ENCODE peak calls at places on chromosomes 11 and 22, in six cellular contexts. Z, T, X, Y, W and Q are unnamed samples.

GRCh38 chr22:35538801-35539321 is 1.8 kb upstream of the RASD2 start:
- DNase-seq in Z (no peak), T (no peak), X (peak; percentile 66), Y (peak; percentile 37), W (peak; percentile 87), Q (peak; percentile 38)

GRCh38 chr11:61516675-61517516 is 8.3 kb downstream of the LRRC10B start:
- DNase-seq in Z (no peak), T (peak; percentile 74), X (peak; percentile 52), Y (peak; percentile 50), W (peak; percentile 96), Q (no peak)

GRCh38 chr11:4884341-4884740 is 2.6 kb downstream of the OR51T1 start:
- DNase-seq in Z (no peak), T (no peak), X (no peak), Y (no peak), W (no peak), Q (no peak)

GRCh38 chr11:57424137-57424801 is 2.7 kb downstream of the SLC43A3 start:
- DNase-seq in Z (no peak), T (no peak), X (no peak), Y (no peak), W (no peak), Q (no peak)

GRCh38 chr11:123261345-123262106 is 66.5 kb upstream of the CLMP start:
- DNase-seq in Z (peak; percentile 67), T (peak; percentile 69), X (peak; percentile 91), Y (peak; percentile 69), W (peak; percentile 97), Q (peak; percentile 98)

GRCh38 chr11:130433357-130433756 is 4.9 kb upstream of the ADAMTS8 start:
- DNase-seq in Z (peak; percentile 76), T (no peak), X (no peak), Y (peak; percentile 58), W (no peak), Q (no peak)

GRCh38 chr22:36386900-36387663 is 685 bp downstream of the MYH9 start:
- DNase-seq in Z (no peak), T (no peak), X (no peak), Y (no peak), W (no peak), Q (peak; percentile 50)

GRCh38 chr22:50211147-50211546 is 10.3 kb downstream of the SELENOO start:
- DNase-seq in Z (peak; percentile 6), T (no peak), X (no peak), Y (no peak), W (no peak), Q (no peak)

GRCh38 chr11:108207683-108208060 is 14.8 kb downstream of the NPAT start:
- DNase-seq in Z (no peak), T (no peak), X (no peak), Y (no peak), W (no peak), Q (no peak)

GRCh38 chr11:69010964-69011623 is 2.0 kb downstream of the MRGPRF start:
- DNase-seq in Z (peak; percentile 77), T (peak; percentile 67), X (peak; percentile 74), Y (peak; percentile 78), W (peak; percentile 88), Q (peak; percentile 37)

GRCh38 chr11:64802370-64803162 is 448 bp downstream of the MAP4K2 start:
- DNase-seq in Z (no peak), T (peak; percentile 37), X (peak; percentile 17), Y (peak; percentile 2), W (peak; percentile 70), Q (peak; percentile 26)

GRCh38 chr22:23556026-23556620 is 24.0 kb downstream of the IGLL1 start:
- DNase-seq in Z (no peak), T (no peak), X (no peak), Y (no peak), W (no peak), Q (no peak)

GRCh38 chr11:130124096-130124495 is 35.5 kb upstream of the ST14 start:
- DNase-seq in Z (peak; percentile 89), T (no peak), X (no peak), Y (peak; percentile 94), W (no peak), Q (peak; percentile 65)

GRCh38 chr11:106495046-106495445 is 417.6 kb downstream of the AASDHPPT start:
- DNase-seq in Z (peak; percentile 14), T (no peak), X (no peak), Y (peak; percentile 37), W (no peak), Q (peak; percentile 2)

GRCh38 chr11:69297926-69298777 is 4.2 kb downstream of the MYEOV start:
- DNase-seq in Z (peak; percentile 82), T (no peak), X (peak; percentile 41), Y (peak; percentile 93), W (no peak), Q (peak; percentile 98)

GRCh38 chr11:61567286-61568061 is 13.4 kb downstream of the SYT7 start:
- DNase-seq in Z (peak; percentile 73), T (peak; percentile 91), X (peak; percentile 92), Y (peak; percentile 72), W (peak; percentile 98), Q (peak; percentile 74)

GRCh38 chr11:130315354-130315970 is 745 bp upstream of the ZBTB44 start:
- DNase-seq in Z (no peak), T (no peak), X (peak; percentile 63), Y (no peak), W (peak; percentile 80), Q (no peak)

GRCh38 chr11:45560935-45561330 is 104.5 kb downstream of the CHST1 start:
- DNase-seq in Z (no peak), T (no peak), X (no peak), Y (no peak), W (no peak), Q (no peak)

GRCh38 chr11:71342951-71343827 is 90.8 kb upstream of the SHANK2 start:
- DNase-seq in Z (peak; percentile 15), T (peak; percentile 44), X (peak; percentile 80), Y (peak; percentile 45), W (peak; percentile 86), Q (no peak)

GRCh38 chr11:79121351-79121750 is 319.5 kb downstream of the TENM4 start:
- DNase-seq in Z (peak; percentile 19), T (no peak), X (no peak), Y (no peak), W (no peak), Q (no peak)

GRCh38 chr11:134560066-134560465 is 148.0 kb upstream of the B3GAT1 start:
- DNase-seq in Z (no peak), T (no peak), X (no peak), Y (no peak), W (no peak), Q (no peak)

GRCh38 chr11:14642453-14642852 is 1.2 kb upstream of the PDE3B start:
- DNase-seq in Z (no peak), T (no peak), X (no peak), Y (peak; percentile 18), W (no peak), Q (no peak)

GRCh38 chr11:122163420-122163819 is 47.4 kb upstream of the BLID start:
- DNase-seq in Z (peak; percentile 59), T (no peak), X (no peak), Y (no peak), W (no peak), Q (no peak)

GRCh38 chr22:43240614-43241013 is 53.7 kb upstream of the TTLL12 start:
- DNase-seq in Z (no peak), T (no peak), X (no peak), Y (no peak), W (no peak), Q (no peak)

GRCh38 chr22:28829358-28830181 is 29.2 kb upstream of the XBP1 start:
- DNase-seq in Z (peak; percentile 73), T (peak; percentile 70), X (peak; percentile 73), Y (peak; percentile 75), W (peak; percentile 87), Q (peak; percentile 89)
- H3K23ac ChIP-seq in Z (no peak overlapping the region), T (no peak overlapping the region), X (no peak overlapping the region), Y (no peak overlapping the region), W (no peak overlapping the region), Q (no peak overlapping the region)

DNA sequence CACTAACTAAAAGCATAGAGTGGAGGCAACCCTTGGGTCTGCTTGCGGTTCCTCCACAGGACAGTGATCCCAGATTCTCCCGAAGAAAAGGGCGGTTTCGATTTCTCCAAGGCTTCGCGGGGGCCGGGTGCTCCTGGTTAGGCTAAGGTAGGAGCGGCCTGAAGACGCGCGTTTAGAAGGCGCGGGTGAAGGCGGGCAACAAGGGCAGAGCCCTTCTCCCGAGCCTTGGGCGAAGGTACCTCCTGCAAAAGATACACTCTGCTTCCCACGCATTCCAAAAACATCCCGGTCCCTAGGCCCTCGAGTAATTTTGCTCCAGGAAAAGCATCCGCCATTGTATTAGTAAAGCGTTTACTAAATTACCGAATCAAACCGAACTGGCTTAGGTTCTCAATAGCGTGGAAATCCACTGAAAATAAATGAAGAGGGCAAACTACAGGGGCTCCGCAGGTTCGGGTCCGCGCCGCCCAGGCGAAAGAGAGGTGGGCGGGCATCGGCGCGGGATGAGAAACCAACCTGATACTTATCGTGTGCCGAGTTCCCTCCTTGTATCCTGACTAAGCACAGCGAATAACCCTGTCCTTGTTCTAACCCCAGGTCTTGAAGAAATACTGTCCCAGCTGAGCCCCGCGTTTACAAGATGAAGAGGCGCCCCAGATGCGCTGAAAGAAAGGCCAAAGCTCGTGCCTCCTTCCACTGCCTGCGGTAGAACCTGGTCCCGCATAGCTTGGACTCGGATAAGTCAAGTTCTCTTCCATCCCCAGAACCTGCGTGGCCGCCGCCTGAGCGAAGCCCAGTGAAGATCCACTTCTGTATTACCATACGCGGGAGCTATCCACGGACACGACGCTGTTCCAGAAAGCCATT is 1.9 kb downstream of the WT1 start:
- DNase-seq in Z (no peak), T (no peak), X (no peak), Y (no peak), W (peak; percentile 50), Q (no peak)
- H3K4me3 ChIP-seq in Z (peak overlapping the region; percentile 13), T (no peak overlapping the region), X (no peak overlapping the region), Y (peak overlapping the region; percentile 66), W (no peak overlapping the region), Q (no peak overlapping the region)

DNA sequence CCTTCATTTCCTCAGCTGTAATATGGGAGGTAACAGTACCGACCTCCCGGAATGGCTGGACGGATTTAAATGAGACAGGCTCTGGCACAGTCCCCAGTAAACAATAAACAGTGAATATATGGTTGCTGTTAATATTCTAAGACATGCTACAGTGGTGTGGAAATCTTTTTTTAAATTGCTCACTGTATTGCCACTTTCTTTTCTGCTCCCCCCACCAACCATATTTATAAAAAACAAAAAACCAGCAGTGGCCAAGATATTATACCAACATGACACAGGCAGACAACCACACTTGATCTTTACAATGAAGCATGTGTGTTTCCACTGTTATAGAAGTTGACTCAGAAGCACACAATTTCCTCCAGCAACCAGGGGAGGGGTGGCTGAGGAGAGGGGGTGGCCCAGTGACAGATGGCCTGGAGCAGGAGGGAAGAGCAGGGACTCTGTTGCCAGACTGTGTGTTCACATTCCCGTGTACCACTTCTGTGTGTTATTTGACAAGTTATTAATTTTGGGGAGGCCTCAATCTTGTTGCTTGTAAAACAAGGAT is 14.9 kb downstream of the CD59 start:
- DNase-seq in Z (peak; percentile 79), T (no peak), X (no peak), Y (peak; percentile 83), W (no peak), Q (no peak)
- H3K27ac ChIP-seq in Z (peak overlapping the region; percentile 38), T (no peak overlapping the region), X (no peak overlapping the region), Y (peak overlapping the region; percentile 14), W (no peak overlapping the region), Q (peak overlapping the region; percentile 78)

DNA sequence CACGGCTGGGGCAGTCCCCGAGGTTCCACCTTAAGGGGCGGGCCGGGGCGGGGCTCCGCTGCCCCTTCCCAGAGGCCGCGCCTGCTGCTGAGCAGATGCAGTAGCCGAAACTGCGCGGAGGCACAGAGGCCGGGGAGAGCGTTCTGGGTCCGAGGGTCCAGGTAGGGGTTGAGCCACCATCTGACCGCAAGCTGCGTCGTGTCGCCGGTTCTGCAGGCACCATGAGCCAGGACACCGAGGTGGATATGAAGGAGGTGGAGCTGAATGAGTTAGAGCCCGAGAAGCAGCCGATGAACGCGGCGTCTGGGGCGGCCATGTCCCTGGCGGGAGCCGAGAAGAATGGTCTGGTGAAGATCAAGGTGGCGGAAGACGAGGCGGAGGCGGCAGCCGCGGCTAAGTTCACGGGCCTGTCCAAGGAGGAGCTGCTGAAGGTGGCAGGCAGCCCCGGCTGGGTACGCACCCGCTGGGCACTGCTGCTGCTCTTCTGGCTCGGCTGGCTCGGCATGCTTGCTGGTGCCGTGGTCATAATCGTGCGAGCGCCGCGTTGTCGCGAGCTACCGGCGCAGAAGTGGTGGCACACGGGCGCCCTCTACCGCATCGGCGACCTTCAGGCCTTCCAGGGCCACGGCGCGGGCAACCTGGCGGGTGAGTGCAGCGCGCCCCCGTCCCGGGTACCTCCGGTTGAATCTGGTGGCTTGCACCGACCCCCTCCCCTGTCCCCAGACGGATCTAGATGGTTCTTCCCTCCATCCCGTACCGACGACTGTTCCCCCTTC is at the start of gene SLC3A2:
- DNase-seq in Z (peak; percentile 82), T (peak; percentile 86), X (peak; percentile 92), Y (peak; percentile 88), W (peak; percentile 88), Q (peak; percentile 91)
- H3K23ac ChIP-seq in Z (peak within 1 kb of the TSS; percentile 100), T (peak within 1 kb of the TSS; percentile 100), X (peak within 1 kb of the TSS; percentile 95), Y (no peak within 1 kb of the TSS), W (no peak within 1 kb of the TSS), Q (no peak within 1 kb of the TSS)